ENCODE peak calls at places on chromosomes 11 and 22, in five cellular contexts. K is coronary artery; C is activated T-cell treated with anti-CD3 and anti-CD28 coated beads for 48 hours; T is Kasumi-1; U is stimulated activated CD4-positive, alpha-beta T cell treated with anti-CD3 and anti-CD28 coated beads, Interleukin-15, amount 100 ng/mL, for 1 hour. W is an unnamed sample.

GRCh38 chr22:27100789-27101188 is 443.4 kb downstream of the MIAT start:
- DNase-seq in K (no peak), C (no peak), T (no peak), U (no peak), W (no peak)

GRCh38 chr11:127018683-127019279 is 18.2 kb upstream of the KIRREL3 start:
- DNase-seq in K (no peak), C (no peak), T (no peak), U (no peak), W (no peak)

GRCh38 chr11:86069408-86070086 is 663 bp upstream of the PICALM start:
- DNase-seq in K (peak), C (no peak), T (peak), U (no peak), W (no peak)

GRCh38 chr11:5240458-5240857 is 6.2 kb upstream of the HBD start:
- DNase-seq in K (no peak), C (no peak), T (no peak), U (no peak), W (no peak)

GRCh38 chr11:116263770-116264169 is 509.0 kb downstream of the BUD13 start:
- DNase-seq in K (no peak), C (no peak), T (no peak), U (no peak), W (no peak)

GRCh38 chr22:20514658-20515406 is 7.4 kb downstream of the MED15 start:
- DNase-seq in K (no peak), C (no peak), T (no peak), U (no peak), W (no peak)

GRCh38 chr11:29263971-29264682 is 752.7 kb downstream of the KCNA4 start:
- DNase-seq in K (no peak), C (no peak), T (no peak), U (no peak), W (no peak)

GRCh38 chr22:47297261-47298016 is 535.0 kb downstream of the TBC1D22A start:
- DNase-seq in K (no peak), C (no peak), T (no peak), U (no peak), W (no peak)

GRCh38 chr11:45710561-45710960 is 45.1 kb upstream of the CHST1 start:
- DNase-seq in K (no peak), C (no peak), T (no peak), U (no peak), W (no peak)

GRCh38 chr22:35938226-35938625 is 90.4 kb downstream of the RBFOX2 start:
- DNase-seq in K (no peak), C (no peak), T (no peak), U (no peak), W (no peak)

GRCh38 chr11:119905162-119905561 is 176.2 kb upstream of the NECTIN1 start:
- DNase-seq in K (no peak), C (no peak), T (no peak), U (no peak), W (no peak)

GRCh38 chr22:27075028-27075678 is 417.8 kb downstream of the MIAT start:
- DNase-seq in K (no peak), C (no peak), T (no peak), U (no peak), W (no peak)

GRCh38 chr11:133164986-133165385 is 367.3 kb downstream of the OPCML start:
- DNase-seq in K (no peak), C (no peak), T (no peak), U (no peak), W (no peak)

GRCh38 chr11:72807789-72808188 is 6.4 kb upstream of the ATG16L2 start:
- DNase-seq in K (no peak), C (no peak), T (peak), U (no peak), W (no peak)

GRCh38 chr22:43110927-43111623 is 525 bp downstream of the BIK start:
- DNase-seq in K (no peak), C (peak), T (no peak), U (peak), W (no peak)

GRCh38 chr11:114092953-114093352 is 33.4 kb downstream of the ZBTB16 start:
- DNase-seq in K (no peak), C (no peak), T (no peak), U (no peak), W (no peak)

GRCh38 chr11:15171956-15172355 is 57.2 kb downstream of the INSC start:
- DNase-seq in K (no peak), C (no peak), T (no peak), U (no peak), W (no peak)

GRCh38 chr11:85595285-85595884 is 31.8 kb downstream of the DLG2 start:
- DNase-seq in K (no peak), C (no peak), T (peak), U (no peak), W (peak)